ENCODE peak calls at places on chromosome 17, in seven cellular contexts. I, S, U, N, Y, T and L are unnamed samples.

GRCh38 chr17:1180958-1181768 is 1.4 kb upstream of the ABR start:
- DNase-seq in N (no peak), T (no peak), S (peak; percentile 51), I (peak; percentile 77), U (peak; percentile 91), Y (no peak), L (no peak)

GRCh38 chr17:79065105-79065670 is 9.4 kb upstream of the ENGASE start:
- DNase-seq in I (no peak), S (peak; percentile 6), Y (no peak), N (no peak), U (peak; percentile 89), T (no peak), L (peak; percentile 77)

GRCh38 chr17:29625037-29625750 is 2.5 kb upstream of the CORO6 start:
- DNase-seq in S (peak; percentile 89), Y (no peak), I (no peak), N (no peak), U (peak; percentile 78), T (no peak), L (no peak)

GRCh38 chr17:69434164-69434579 is 19.7 kb downstream of the MAP2K6 start:
- DNase-seq in Y (no peak), I (no peak), S (no peak), N (peak; percentile 23), U (no peak), T (no peak), L (peak; percentile 87)

GRCh38 chr17:78925662-78926555 is 722 bp upstream of the TIMP2 start:
- DNase-seq in S (peak; percentile 99), I (peak; percentile 31), N (peak; percentile 84), U (peak; percentile 81), Y (peak; percentile 73), T (peak; percentile 46), L (no peak)

GRCh38 chr17:21528031-21528684 is 152.0 kb downstream of the KCNJ12 start:
- DNase-seq in S (no peak), U (no peak), Y (no peak), I (no peak), N (no peak), T (no peak), L (no peak)

GRCh38 chr17:9284884-9285283 is 263.6 kb downstream of the NTN1 start:
- DNase-seq in I (no peak), U (peak; percentile 61), S (no peak), Y (no peak), T (no peak), N (peak; percentile 22), L (no peak)

GRCh38 chr17:9878361-9878760 is 26.7 kb downstream of the RCVRN start:
- DNase-seq in T (no peak), N (no peak), Y (no peak), S (no peak), I (no peak), U (no peak), L (no peak)

GRCh38 chr17:4040784-4041183 is 76.5 kb upstream of the ATP2A3 start:
- DNase-seq in T (no peak), U (no peak), Y (no peak), N (no peak), I (no peak), S (no peak), L (no peak)

GRCh38 chr17:50865060-50865867 is 890 bp downstream of the TOB1 start:
- DNase-seq in I (peak; percentile 45), T (peak; percentile 74), Y (peak; percentile 61), U (peak; percentile 88), N (peak; percentile 64), S (peak; percentile 72), L (peak; percentile 81)

GRCh38 chr17:34371405-34371804 is 8.4 kb upstream of the CCL1 start:
- DNase-seq in I (no peak), Y (no peak), T (no peak), S (no peak), N (no peak), U (peak; percentile 29), L (no peak)

GRCh38 chr17:38457577-38458371 is 29.5 kb downstream of the ARHGAP23 start:
- DNase-seq in Y (no peak), N (no peak), T (no peak), U (no peak), I (no peak), S (peak; percentile 58), L (no peak)

GRCh38 chr17:42325026-42325425 is 36.7 kb downstream of the STAT5A start:
- DNase-seq in Y (no peak), N (no peak), I (no peak), U (no peak), T (no peak), S (peak; percentile 97), L (no peak)

GRCh38 chr17:32558328-32558955 is 71.6 kb downstream of the CDK5R1 start:
- DNase-seq in N (no peak), Y (no peak), T (no peak), I (peak; percentile 34), U (peak; percentile 20), S (no peak), L (peak; percentile 40)

DNA sequence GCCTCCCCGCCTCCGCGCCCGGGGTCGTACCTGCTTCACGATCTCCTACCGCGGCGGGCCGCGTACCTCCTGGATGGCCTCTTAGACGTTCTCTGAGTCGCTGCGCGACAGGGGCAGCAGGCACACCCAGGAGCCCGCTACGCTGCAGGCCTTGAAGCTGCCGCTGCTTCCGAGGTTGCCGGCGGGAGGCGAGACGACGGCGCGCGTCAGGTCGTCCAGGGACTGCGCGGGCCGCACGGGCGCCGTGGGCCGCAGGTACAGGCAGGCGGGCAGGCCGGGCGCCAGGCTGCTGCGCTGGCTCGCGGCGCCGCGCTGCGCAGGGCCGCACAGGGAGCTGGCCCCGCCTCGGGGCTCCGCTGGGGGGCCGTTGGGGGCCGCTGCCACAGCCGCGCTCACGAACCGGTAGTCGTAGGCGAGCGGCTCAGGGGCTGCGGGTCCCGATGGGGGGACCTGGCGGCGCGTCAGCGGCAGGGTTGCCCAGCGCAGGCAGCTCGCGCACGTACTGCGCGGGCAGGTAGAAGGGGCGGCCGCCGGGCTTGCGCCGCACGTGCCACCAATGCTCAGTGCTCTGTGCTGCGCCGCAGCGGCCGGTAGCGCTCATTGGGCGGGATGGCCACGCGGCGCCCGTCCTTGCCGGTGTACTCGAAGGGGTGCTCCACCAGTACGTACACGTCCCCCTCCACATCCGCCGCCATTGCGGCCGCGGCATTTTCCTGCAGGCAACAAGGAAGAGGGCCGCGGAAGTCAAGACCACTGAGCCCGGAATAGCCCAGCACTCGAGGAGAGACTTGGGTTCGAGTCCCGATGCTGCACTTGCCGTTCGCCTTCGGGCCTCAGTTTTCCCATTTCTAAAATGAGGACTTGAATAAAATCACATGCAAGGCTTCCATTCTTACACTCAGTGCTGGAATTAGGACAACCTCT is 116.5 kb upstream of the SMURF2 start:
- DNase-seq in T (peak; percentile 37), N (peak; percentile 24), U (peak; percentile 89), I (peak; percentile 34), Y (no peak), S (peak; percentile 81), L (peak; percentile 31)
- H3K4me1 ChIP-seq in T (no peaks in the 10 kb centered on the region), N (peaks cover 71% of the 10 kb centered on the region), U (peaks cover 4% of the 10 kb centered on the region), I (peaks cover 30% of the 10 kb centered on the region), Y (no peaks in the 10 kb centered on the region), S (peaks cover 10% of the 10 kb centered on the region), L (no peaks in the 10 kb centered on the region)

DNA sequence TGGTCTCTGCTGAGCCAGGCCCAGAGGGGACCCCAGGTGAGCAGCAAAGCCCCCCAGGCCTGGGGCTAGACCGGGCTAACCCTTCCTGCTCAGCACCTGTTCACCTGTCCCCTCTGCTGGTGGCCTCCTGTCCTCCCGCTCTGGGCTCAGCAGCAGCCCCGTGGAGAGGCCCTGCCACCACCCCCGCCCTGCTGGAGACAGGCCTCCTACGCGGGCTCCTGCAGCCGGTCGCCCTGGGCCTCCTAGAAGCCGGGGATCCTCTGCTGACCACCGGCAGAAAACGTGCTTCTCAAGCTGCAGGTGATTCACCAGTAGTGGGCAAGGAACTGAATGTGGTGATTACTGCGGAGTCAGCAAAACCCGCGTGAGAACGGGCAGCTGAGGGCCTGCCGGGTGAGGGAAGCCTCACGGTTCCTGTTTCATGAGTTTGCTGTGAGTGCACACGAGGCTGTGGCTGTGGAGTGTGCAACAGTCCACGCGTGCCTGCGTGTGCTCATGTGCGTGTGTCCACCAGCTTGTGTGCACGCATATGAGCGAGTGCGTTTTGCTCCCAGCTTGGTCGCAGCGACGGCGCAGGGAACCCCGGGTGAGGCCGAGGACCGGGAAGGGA is 792 bp downstream of the SECTM1 start:
- DNase-seq in I (peak; percentile 53), Y (peak; percentile 67), N (peak; percentile 48), U (no peak), S (peak; percentile 97), T (peak; percentile 57), L (peak; percentile 69)
- H3K4me3 ChIP-seq in I (peak overlapping the region; percentile 63), Y (peak overlapping the region; percentile 52), N (peak overlapping the region; percentile 70), U (no peak overlapping the region), S (peak overlapping the region; percentile 72), T (no peak overlapping the region), L (peak overlapping the region; percentile 62)

GRCh38 chr17:22717211-22717610 is 1024.9 kb downstream of the KCNJ18 start:
- DNase-seq in Y (no peak), U (no peak), N (no peak), I (no peak), T (no peak), S (no peak), L (no peak)

DNA sequence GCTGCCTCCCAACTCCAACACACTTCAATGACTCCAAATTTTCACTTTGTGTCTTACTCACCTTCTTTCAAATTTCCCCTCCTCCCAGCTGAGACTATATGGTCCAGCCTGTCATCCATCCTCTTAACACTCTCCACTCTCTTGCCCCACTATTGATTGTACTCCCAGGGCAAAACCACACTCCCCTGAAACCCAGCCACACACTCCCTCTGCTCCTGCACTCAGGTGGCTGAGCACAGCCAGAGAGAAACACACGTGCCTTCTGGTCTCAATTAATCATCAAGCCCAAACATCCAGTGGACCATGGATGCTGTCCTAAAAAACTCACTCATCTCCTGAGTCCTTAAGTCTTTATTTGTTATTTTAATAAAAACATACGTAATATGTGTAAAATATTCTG is 1026.4 kb downstream of the KCNJ18 start:
- DNase-seq in S (no peak), I (no peak), Y (no peak), T (no peak), N (no peak), U (no peak), L (no peak)
- H3K9me3 ChIP-seq in S (peaks cover 4% of the 10 kb centered on the region), I (no peaks in the 10 kb centered on the region), Y (peaks cover 14% of the 10 kb centered on the region), T (no peaks in the 10 kb centered on the region), N (peaks cover 33% of the 10 kb centered on the region), U (peaks cover 65% of the 10 kb centered on the region), L (peaks cover 6% of the 10 kb centered on the region)

GRCh38 chr17:57480438-57481196 is 224.3 kb downstream of the MSI2 start:
- DNase-seq in S (no peak), Y (no peak), N (no peak), I (no peak), U (no peak), T (no peak), L (no peak)

GRCh38 chr17:57484081-57484666 is 227.9 kb downstream of the MSI2 start:
- DNase-seq in S (no peak), I (no peak), T (no peak), U (no peak), N (no peak), Y (no peak), L (no peak)

GRCh38 chr17:57478851-57479250 is 222.5 kb downstream of the MSI2 start:
- DNase-seq in I (no peak), Y (no peak), N (no peak), S (peak; percentile 26), T (no peak), U (no peak), L (no peak)

GRCh38 chr17:57482657-57483056 is 226.3 kb downstream of the MSI2 start:
- DNase-seq in I (no peak), S (no peak), N (no peak), T (no peak), U (no peak), Y (no peak), L (no peak)

DNA sequence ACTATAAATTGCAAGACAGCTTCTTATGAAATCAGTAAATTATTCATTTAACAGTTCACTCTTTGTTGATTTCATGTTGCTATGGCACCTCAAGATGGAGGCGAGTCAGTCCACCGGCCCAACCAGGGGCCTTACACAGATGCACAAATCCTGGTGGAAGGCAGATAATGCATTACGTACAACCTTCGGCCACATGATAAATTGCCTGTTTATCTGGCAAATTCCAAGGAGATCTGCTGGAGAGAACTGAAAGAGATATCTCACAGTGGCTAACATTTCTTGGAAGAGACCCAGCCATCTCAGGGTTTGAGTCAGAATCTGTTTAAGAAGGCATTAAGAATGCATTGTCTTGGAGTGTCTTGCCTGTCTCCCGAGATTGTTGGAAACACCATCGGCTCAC is 225.6 kb downstream of the MSI2 start:
- DNase-seq in T (no peak), I (no peak), U (no peak), Y (no peak), N (no peak), S (peak; percentile 90), L (no peak)
- H3K4me1 ChIP-seq in T (no peaks in the 10 kb centered on the region), I (no peaks in the 10 kb centered on the region), U (peaks cover 13% of the 10 kb centered on the region), Y (peaks cover 15% of the 10 kb centered on the region), N (peaks cover 73% of the 10 kb centered on the region), S (peaks cover 26% of the 10 kb centered on the region), L (no peaks in the 10 kb centered on the region)